ENCODE peak calls at places on chromosomes 7 and 10, in seven cellular contexts. G, S, E, D, K, C and V are unnamed samples.

GRCh38 chr10:80199828-80200227 is 5.5 kb downstream of the ANXA11 start:
- DNase-seq in G (no peak), S (no peak), E (no peak), D (no peak), K (no peak), C (no peak), V (peak; percentile 57)

GRCh38 chr7:129825005-129825553 is 127.7 kb downstream of the UBE2H start:
- DNase-seq in G (peak; percentile 78), S (peak; percentile 85), E (peak; percentile 95), D (peak; percentile 91), K (no peak), C (peak; percentile 91), V (peak; percentile 21)

GRCh38 chr7:128266891-128267839 is 26.1 kb downstream of the LEP start:
- DNase-seq in G (peak; percentile 15), S (no peak), E (peak; percentile 90), D (no peak), K (no peak), C (peak; percentile 72), V (no peak)

GRCh38 chr7:22726849-22727792 is at the start of gene IL6:
- DNase-seq in G (peak; percentile 6), S (peak; percentile 84), E (peak; percentile 65), D (no peak), K (no peak), C (peak; percentile 69), V (no peak)

GRCh38 chr10:51960494-51960895 is 261.1 kb upstream of the CSTF2T start:
- DNase-seq in G (peak; percentile 3), S (peak; percentile 22), E (peak; percentile 34), D (peak; percentile 10), K (no peak), C (no peak), V (peak; percentile 66)

GRCh38 chr7:87797798-87798403 is 78.3 kb downstream of the SLC25A40 start:
- DNase-seq in G (peak; percentile 48), S (no peak), E (peak; percentile 47), D (peak; percentile 35), K (peak; percentile 45), C (no peak), V (peak; percentile 72)

GRCh38 chr7:8597565-8597964 is 164.2 kb downstream of the NXPH1 start:
- DNase-seq in G (no peak), S (no peak), E (no peak), D (no peak), K (no peak), C (no peak), V (peak; percentile 73)

GRCh38 chr7:120190109-120190508 is 82.9 kb upstream of the KCND2 start:
- DNase-seq in G (no peak), S (no peak), E (no peak), D (no peak), K (no peak), C (no peak), V (no peak)

GRCh38 chr10:33015798-33016547 is 57.9 kb upstream of the ITGB1 start:
- DNase-seq in G (no peak), S (no peak), E (no peak), D (no peak), K (no peak), C (no peak), V (no peak)

GRCh38 chr10:6187278-6187677 is 15.5 kb upstream of the PFKFB3 start:
- DNase-seq in G (no peak), S (no peak), E (no peak), D (no peak), K (no peak), C (no peak), V (no peak)

GRCh38 chr7:146499970-146500369 is 383.4 kb downstream of the CNTNAP2 start:
- DNase-seq in G (no peak), S (no peak), E (no peak), D (no peak), K (no peak), C (no peak), V (no peak)

GRCh38 chr7:99380823-99381663 is 6.5 kb downstream of the ARPC1B start:
- DNase-seq in G (peak; percentile 72), S (no peak), E (peak; percentile 30), D (no peak), K (peak; percentile 88), C (no peak), V (no peak)

DNA sequence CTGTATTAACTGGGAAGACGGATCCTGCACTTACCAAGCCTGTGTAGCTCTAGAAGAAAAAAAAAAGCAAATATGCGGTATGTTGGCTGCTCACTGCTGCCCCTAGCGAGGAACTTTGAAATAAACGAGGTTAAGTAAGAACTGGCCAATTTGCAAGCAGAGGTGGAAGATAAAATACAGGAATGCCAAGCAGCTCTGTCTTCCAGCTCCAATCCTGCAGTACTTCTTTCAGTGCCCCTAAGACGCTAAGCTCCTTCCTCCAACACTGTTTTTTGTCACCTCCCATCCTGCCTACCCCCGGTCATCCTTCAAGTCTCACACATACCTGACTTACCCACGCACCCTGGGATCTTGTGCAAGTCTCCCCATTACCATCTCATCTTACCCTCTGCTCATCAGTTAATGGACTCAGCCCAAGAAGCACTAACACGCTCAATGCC is 814 bp downstream of the C10orf143 start:
- DNase-seq in G (peak; percentile 83), S (peak; percentile 43), E (peak; percentile 75), D (peak; percentile 49), K (peak; percentile 61), C (peak; percentile 78), V (peak; percentile 85)
- TF ChIP-seq JUND in G (no peak), S (no peak), E (no peak), D (no peak), K (no peak), C (no peak), V (no peak)

GRCh38 chr7:46006723-46007122 is 85.7 kb upstream of the IGFBP3 start:
- DNase-seq in G (no peak), S (no peak), E (no peak), D (no peak), K (no peak), C (no peak), V (no peak)

GRCh38 chr7:46006212-46006611 is 85.1 kb upstream of the IGFBP3 start:
- DNase-seq in G (no peak), S (no peak), E (no peak), D (no peak), K (no peak), C (no peak), V (peak; percentile 46)

GRCh38 chr7:46003161-46003560 is 82.1 kb upstream of the IGFBP3 start:
- DNase-seq in G (no peak), S (no peak), E (no peak), D (no peak), K (no peak), C (no peak), V (no peak)

GRCh38 chr7:46004965-46005364 is 83.9 kb upstream of the IGFBP3 start:
- DNase-seq in G (no peak), S (no peak), E (no peak), D (no peak), K (no peak), C (no peak), V (no peak)

GRCh38 chr7:46003896-46004875 is 83.1 kb upstream of the IGFBP3 start:
- DNase-seq in G (no peak), S (no peak), E (no peak), D (peak; percentile 56), K (no peak), C (no peak), V (no peak)
- TF ChIP-seq JUND in G (no peak), S (no peak), E (peak; percentile 74), D (peak; percentile 74), K (no peak), C (no peak), V (no peak)

GRCh38 chr10:124717358-124717757 is 26.8 kb downstream of the FAM53B start:
- DNase-seq in G (no peak), S (no peak), E (no peak), D (no peak), K (no peak), C (no peak), V (no peak)

GRCh38 chr10:124721295-124722052 is 22.7 kb downstream of the FAM53B start:
- DNase-seq in G (no peak), S (no peak), E (no peak), D (no peak), K (no peak), C (no peak), V (no peak)

GRCh38 chr10:124719213-124719851 is 24.8 kb downstream of the FAM53B start:
- DNase-seq in G (no peak), S (peak; percentile 24), E (no peak), D (no peak), K (peak; percentile 87), C (no peak), V (no peak)

GRCh38 chr10:124715479-124715878 is 28.7 kb downstream of the FAM53B start:
- DNase-seq in G (no peak), S (peak; percentile 17), E (no peak), D (no peak), K (no peak), C (no peak), V (no peak)

DNA sequence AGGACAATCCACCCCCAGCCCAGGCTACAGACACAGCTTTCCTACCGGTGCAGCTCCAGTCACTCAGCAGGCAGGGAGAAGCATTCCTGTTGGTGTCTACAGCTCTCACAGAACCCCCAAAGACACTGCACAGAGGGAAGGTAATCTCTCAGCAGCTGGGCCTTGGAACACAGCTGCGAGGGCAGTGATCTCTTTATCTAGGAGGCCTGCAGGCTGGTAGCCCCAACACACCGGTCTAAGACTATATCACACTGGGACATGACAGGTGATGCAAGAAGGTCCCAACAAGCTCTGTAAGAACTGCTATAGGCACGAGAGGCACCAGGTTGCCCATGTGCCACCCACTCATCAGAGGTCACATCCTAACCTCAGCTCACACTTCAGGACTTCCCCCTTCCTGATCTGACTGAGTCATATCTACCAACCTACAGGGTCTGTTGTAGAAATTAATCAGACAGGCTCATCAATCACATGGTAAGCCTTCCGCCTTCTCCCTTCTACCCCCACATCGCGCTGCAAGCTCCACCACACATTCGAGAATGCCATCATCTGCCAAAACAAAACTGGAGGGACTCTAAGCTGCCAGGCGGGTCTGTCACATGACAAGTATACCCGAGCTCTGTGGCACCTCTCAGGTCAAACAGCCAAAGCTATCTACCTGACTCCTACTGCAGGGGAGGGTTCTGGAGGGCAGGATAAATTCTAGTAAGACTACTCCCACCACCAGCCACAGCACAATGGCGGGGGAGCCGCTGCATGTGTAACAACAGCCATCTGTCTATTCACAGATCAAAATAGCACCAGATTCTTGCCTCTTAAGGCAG is 26.1 kb downstream of the FAM53B start:
- DNase-seq in G (no peak), S (peak; percentile 64), E (no peak), D (no peak), K (peak; percentile 95), C (no peak), V (no peak)
- TF ChIP-seq JUND in G (no peak), S (peak; percentile 74), E (no peak), D (no peak), K (peak; percentile 67), C (no peak), V (no peak)

GRCh38 chr10:4434105-4434504 is 391.9 kb upstream of the AKR1E2 start:
- DNase-seq in G (no peak), S (no peak), E (no peak), D (no peak), K (no peak), C (no peak), V (no peak)

GRCh38 chr10:4426866-4427265 is 399.1 kb upstream of the AKR1E2 start:
- DNase-seq in G (no peak), S (no peak), E (no peak), D (no peak), K (no peak), C (no peak), V (no peak)

GRCh38 chr10:4431114-4431862 is 394.7 kb upstream of the AKR1E2 start:
- DNase-seq in G (peak; percentile 65), S (no peak), E (no peak), D (peak; percentile 70), K (no peak), C (no peak), V (no peak)

GRCh38 chr10:4427524-4427923 is 398.5 kb upstream of the AKR1E2 start:
- DNase-seq in G (no peak), S (no peak), E (no peak), D (no peak), K (no peak), C (no peak), V (no peak)

GRCh38 chr10:4429538-4429937 is 396.5 kb upstream of the AKR1E2 start:
- DNase-seq in G (no peak), S (no peak), E (no peak), D (no peak), K (no peak), C (no peak), V (no peak)
- TF ChIP-seq JUND in G (no peak), S (no peak), E (no peak), D (no peak), K (no peak), C (no peak), V (no peak)